ENCODE peak calls at places on chromosomes 13 and 19, in eight cellular contexts. F, T, G, B, L, N, W and Y are unnamed samples.

GRCh38 chr19:30082168-30082567 is 140.1 kb downstream of the URI1 start:
- DNase-seq in F (no peak), T (no peak), G (peak; percentile 35), B (no peak), L (no peak), N (no peak), W (no peak), Y (no peak)

GRCh38 chr13:21670883-21671792 is at the start of gene FGF9:
- DNase-seq in F (no peak), T (peak; percentile 65), G (peak; percentile 88), B (peak; percentile 87), L (peak; percentile 94), N (peak; percentile 75), W (peak; percentile 85), Y (peak; percentile 88)

GRCh38 chr13:50531917-50532899 is 311.3 kb downstream of the DLEU7 start:
- DNase-seq in F (no peak), T (no peak), G (no peak), B (no peak), L (peak; percentile 65), N (peak; percentile 10), W (no peak), Y (no peak)

GRCh38 chr19:14731200-14731599 is 41.4 kb downstream of the ZNF333 start:
- DNase-seq in F (no peak), T (no peak), G (no peak), B (no peak), L (no peak), N (peak; percentile 36), W (no peak), Y (no peak)

GRCh38 chr13:96544965-96545364 is 449.3 kb downstream of the OXGR1 start:
- DNase-seq in F (no peak), T (no peak), G (no peak), B (no peak), L (no peak), N (no peak), W (no peak), Y (no peak)

GRCh38 chr19:6108721-6109633 is 1.3 kb downstream of the RFX2 start:
- DNase-seq in F (peak; percentile 43), T (peak; percentile 74), G (peak; percentile 92), B (peak; percentile 66), L (no peak), N (no peak), W (peak; percentile 74), Y (peak; percentile 76)

GRCh38 chr19:12034610-12035009 is 869 bp downstream of the ZNF433 start:
- DNase-seq in F (no peak), T (no peak), G (no peak), B (no peak), L (no peak), N (no peak), W (no peak), Y (no peak)

GRCh38 chr13:38216181-38216580 is 133.5 kb upstream of the UFM1 start:
- DNase-seq in F (no peak), T (no peak), G (no peak), B (no peak), L (no peak), N (no peak), W (no peak), Y (no peak)

GRCh38 chr19:38173324-38174041 is 50.5 kb downstream of the DPF1 start:
- DNase-seq in F (no peak), T (peak; percentile 83), G (peak; percentile 94), B (no peak), L (no peak), N (no peak), W (no peak), Y (peak; percentile 33)

GRCh38 chr19:10683064-10683426 is 18.2 kb upstream of the QTRT1 start:
- DNase-seq in F (no peak), T (no peak), G (no peak), B (no peak), L (no peak), N (no peak), W (no peak), Y (no peak)

GRCh38 chr19:602391-603301 is 13.0 kb downstream of the HCN2 start:
- DNase-seq in F (no peak), T (no peak), G (no peak), B (no peak), L (no peak), N (no peak), W (no peak), Y (no peak)

GRCh38 chr13:45331981-45332830 is 8.8 kb downstream of the TPT1 start:
- DNase-seq in F (no peak), T (no peak), G (no peak), B (no peak), L (peak; percentile 51), N (peak; percentile 85), W (no peak), Y (no peak)

GRCh38 chr13:78376822-78377221 is 226.5 kb downstream of the POU4F1 start:
- DNase-seq in F (no peak), T (no peak), G (no peak), B (no peak), L (no peak), N (no peak), W (no peak), Y (no peak)

GRCh38 chr13:45575146-45575829 is 40.3 kb downstream of the ERICH6B start:
- DNase-seq in F (no peak), T (no peak), G (no peak), B (no peak), L (no peak), N (no peak), W (no peak), Y (no peak)

GRCh38 chr19:16252459-16253205 is 54.9 kb downstream of the AP1M1 start:
- DNase-seq in F (no peak), T (peak; percentile 57), G (no peak), B (peak; percentile 42), L (peak; percentile 58), N (no peak), W (peak; percentile 67), Y (no peak)

GRCh38 chr13:27839809-27840467 is 47.7 kb downstream of the GSX1 start:
- DNase-seq in F (no peak), T (no peak), G (no peak), B (no peak), L (no peak), N (peak; percentile 36), W (no peak), Y (no peak)
- H3K4me3 ChIP-seq in F (no peak overlapping the region), T (no peak overlapping the region), G (no peak overlapping the region), B (no peak overlapping the region), L (no peak overlapping the region), N (no peak overlapping the region), W (no peak overlapping the region), Y (no peak overlapping the region)

DNA sequence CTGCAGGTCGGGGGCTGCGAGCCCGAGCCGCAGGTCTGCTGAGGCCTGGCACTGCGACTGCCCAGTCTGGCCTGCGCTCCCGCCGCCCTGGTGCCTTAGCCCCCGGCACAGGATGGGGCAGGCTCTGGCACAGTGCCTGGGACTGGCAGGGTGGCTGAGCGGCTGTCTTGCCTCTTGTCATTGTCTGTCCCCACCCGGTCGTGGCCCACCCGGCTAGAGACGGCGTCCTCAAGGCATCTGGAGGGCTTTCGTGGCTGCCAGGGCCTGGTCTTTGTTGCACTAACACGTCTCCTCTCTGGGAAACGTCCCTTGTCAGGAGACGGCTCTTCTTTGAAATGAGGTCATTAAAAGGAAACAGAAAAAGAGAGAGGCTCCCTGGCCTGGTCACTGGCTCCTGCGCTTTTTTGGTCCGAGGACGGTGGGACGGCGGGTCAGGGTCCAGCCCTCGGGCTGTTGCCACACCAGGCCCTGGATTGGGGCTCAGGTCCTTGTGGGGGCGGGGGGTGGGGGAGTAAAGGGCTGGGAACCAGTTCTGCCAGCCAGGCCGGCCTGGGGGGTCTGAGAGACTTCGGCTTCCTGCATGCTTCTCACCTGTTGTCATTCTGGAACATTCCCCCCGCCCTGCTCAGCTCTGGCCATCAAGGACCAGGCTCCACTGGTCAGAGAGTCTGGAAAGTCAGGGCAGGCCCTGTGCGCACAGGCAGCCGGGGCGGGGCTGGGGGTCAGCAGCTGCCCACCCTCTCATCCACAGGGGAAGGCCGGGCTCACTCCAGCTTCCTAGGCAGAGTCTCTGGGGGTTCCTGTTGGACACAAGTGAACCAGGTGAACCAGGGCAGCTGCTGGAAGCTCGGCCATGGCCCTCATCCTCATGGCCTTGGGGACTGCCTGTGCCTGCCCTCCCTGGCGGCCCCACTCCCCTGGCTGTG is 6.2 kb upstream of the ZNF554 start:
- DNase-seq in F (no peak), T (no peak), G (no peak), B (no peak), L (no peak), N (no peak), W (no peak), Y (no peak)
- H3K27ac ChIP-seq in F (no peak overlapping the region), T (no peak overlapping the region), G (no peak overlapping the region), B (no peak overlapping the region), L (no peak overlapping the region), N (no peak overlapping the region), W (no peak overlapping the region), Y (no peak overlapping the region)

GRCh38 chr19:49101160-49101559 is 13.0 kb upstream of the LIN7B start:
- DNase-seq in F (no peak), T (no peak), G (no peak), B (no peak), L (no peak), N (no peak), W (no peak), Y (no peak)
- H3K36me3 ChIP-seq in F (peaks cover 6% of the 10 kb centered on the region), T (peaks cover 97% of the 10 kb centered on the region), G (peaks cover 9% of the 10 kb centered on the region), B (peaks cover 2% of the 10 kb centered on the region), L (peaks cover 55% of the 10 kb centered on the region), N (peaks cover 76% of the 10 kb centered on the region), W (peaks cover 100% of the 10 kb centered on the region), Y (peaks cover 77% of the 10 kb centered on the region)

GRCh38 chr19:43983912-43984686 is at the start of gene ZNF155:
- DNase-seq in F (peak; percentile 76), T (peak; percentile 96), G (peak; percentile 93), B (peak; percentile 91), L (no peak), N (peak; percentile 86), W (peak; percentile 91), Y (peak; percentile 70)

GRCh38 chr19:43983544-43983911 is 460 bp upstream of the ZNF155 start:
- DNase-seq in F (no peak), T (no peak), G (no peak), B (no peak), L (no peak), N (no peak), W (no peak), Y (no peak)

GRCh38 chr19:43984687-43985000 is 656 bp downstream of the ZNF155 start:
- DNase-seq in F (no peak), T (peak; percentile 20), G (no peak), B (peak; percentile 9), L (no peak), N (no peak), W (peak; percentile 52), Y (no peak)
- H3K4me3 ChIP-seq in F (peak overlapping the region; percentile 79), T (peak overlapping the region; percentile 60), G (peak overlapping the region; percentile 97), B (peak overlapping the region; percentile 54), L (no peak overlapping the region), N (peak overlapping the region; percentile 44), W (peak overlapping the region; percentile 73), Y (peak overlapping the region; percentile 59)